ENCODE peak calls at places on chromosomes 12 and 14, in ten cellular contexts. R is PC-3; M is retina; J is T-cell; H is activated CD4-positive, alpha-beta T cell treated with anti-CD3 and anti-CD28 coated beads for 4 hours; N is stimulated activated CD4-positive, alpha-beta T cell treated with anti-CD3 and anti-CD28 coated beads, Interleukin-2, amount 100 ng/mL, for 48 hours; A is psoas muscle; G is GM10248; D is M059J; Q is lower leg skin. V is an unnamed sample.

GRCh38 chr12:110270125-110270962 is 10.7 kb upstream of the ATP2A2 start:
- DNase-seq in N (no peak), A (peak), Q (peak), D (peak), J (no peak), G (no peak), M (no peak), H (no peak), R (peak), V (no peak)

GRCh38 chr12:52007158-52007921 is 594 bp downstream of the TAMALIN start:
- DNase-seq in D (no peak), A (peak), M (no peak), R (no peak), H (peak), N (peak), G (peak), Q (peak), J (peak), V (no peak)

GRCh38 chr12:121454921-121455320 is 55.0 kb downstream of the RNF34 start:
- DNase-seq in R (no peak), J (no peak), D (no peak), Q (no peak), N (no peak), M (no peak), G (no peak), H (no peak), A (no peak), V (no peak)

GRCh38 chr12:112130461-112130998 is 5.2 kb downstream of the TRAFD1 start:
- DNase-seq in H (no peak), J (no peak), D (peak), N (no peak), R (no peak), A (no peak), G (peak), Q (no peak), M (no peak), V (no peak)

GRCh38 chr14:75689012-75689411 is 28.0 kb downstream of the TTLL5 start:
- DNase-seq in G (no peak), H (no peak), J (no peak), M (no peak), A (peak), D (no peak), R (no peak), N (no peak), Q (no peak), V (no peak)

GRCh38 chr12:112294793-112295192 is 87.4 kb downstream of the HECTD4 start:
- DNase-seq in N (no peak), H (no peak), G (no peak), D (peak), A (no peak), Q (no peak), R (peak), M (no peak), J (no peak), V (no peak)

GRCh38 chr12:3456809-3457208 is 34.2 kb upstream of the PRMT8 start:
- DNase-seq in M (peak), N (no peak), A (no peak), G (no peak), J (no peak), H (no peak), Q (no peak), R (no peak), D (peak), V (no peak)

GRCh38 chr14:59482471-59483331 is 1.5 kb downstream of the L3HYPDH start:
- DNase-seq in Q (no peak), H (no peak), D (peak), G (no peak), A (no peak), M (no peak), R (peak), N (no peak), J (no peak), V (no peak)

GRCh38 chr14:103735439-103735814 is 19.8 kb downstream of the ZFYVE21 start:
- DNase-seq in R (no peak), D (no peak), A (no peak), H (no peak), G (no peak), M (no peak), J (no peak), Q (no peak), N (no peak), V (no peak)

GRCh38 chr14:21617614-21618013 is 17.1 kb downstream of the OR10G2 start:
- DNase-seq in J (no peak), Q (no peak), R (no peak), M (no peak), N (no peak), G (no peak), H (no peak), D (no peak), A (no peak), V (no peak)

GRCh38 chr12:59615392-59616165 is 19.8 kb downstream of the SLC16A7 start:
- DNase-seq in Q (no peak), H (no peak), G (no peak), A (no peak), R (no peak), J (no peak), N (no peak), M (no peak), D (no peak), V (peak)

GRCh38 chr14:55129428-55130193 is 559 bp downstream of the LGALS3 start:
- DNase-seq in G (peak), H (peak), N (peak), R (peak), D (peak), M (peak), Q (peak), J (peak), A (peak), V (peak)

GRCh38 chr14:50967104-50967503 is 22.8 kb upstream of the PYGL start:
- DNase-seq in M (no peak), Q (no peak), J (no peak), H (no peak), G (no peak), N (no peak), D (no peak), A (no peak), R (no peak), V (no peak)

GRCh38 chr14:100696590-100696989 is 30.1 kb upstream of the DLK1 start:
- DNase-seq in N (no peak), R (no peak), D (no peak), J (no peak), H (no peak), Q (no peak), A (no peak), M (no peak), G (no peak), V (no peak)